ENCODE peak calls at places on chromosomes 16 and 17, in six cellular contexts. One of them, this sample, is unnamed.
A peak's percentile ranks its signal among the peaks of the same experiment; 100 is the strongest.

GRCh38 chr17:74663566-74663965 is 40.0 kb upstream of the CD300E start:
- DNase-seq in stimulated activated CD4-positive, alpha-beta T cell treated with anti-CD3 and anti-CD28 coated beads, Interleukin-1b, Interleukin-23, amount 100 ng/mL, for 1 hour: no peak
- DNase-seq in endothelial cell of umbilical vein: no peak
- DNase-seq in stimulated activated naive B cell treated with anti-CD40 and anti-IgM and Interleukin-4, amounts not matched to agents 10 μg/mL and 1 μg/mL and 100 μg/mL, for 72 hours: no peak
- DNase-seq in activated T-cell treated with anti-CD3 and anti-CD28 coated beads for 1 hour: no peak
- DNase-seq in GM04503: no peak
- DNase-seq in this sample: no peak

GRCh38 chr17:80861892-80862291 is 129.7 kb upstream of the CHMP6 start:
- DNase-seq in stimulated activated CD4-positive, alpha-beta T cell treated with anti-CD3 and anti-CD28 coated beads, Interleukin-1b, Interleukin-23, amount 100 ng/mL, for 1 hour: peak; percentile 21
- DNase-seq in endothelial cell of umbilical vein: no peak
- DNase-seq in stimulated activated naive B cell treated with anti-CD40 and anti-IgM and Interleukin-4, amounts not matched to agents 10 μg/mL and 1 μg/mL and 100 μg/mL, for 72 hours: no peak
- DNase-seq in activated T-cell treated with anti-CD3 and anti-CD28 coated beads for 1 hour: peak; percentile 45
- DNase-seq in GM04503: no peak
- DNase-seq in this sample: peak; percentile 28

GRCh38 chr17:27529230-27529796 is 73.1 kb downstream of the KSR1 start:
- DNase-seq in stimulated activated CD4-positive, alpha-beta T cell treated with anti-CD3 and anti-CD28 coated beads, Interleukin-1b, Interleukin-23, amount 100 ng/mL, for 1 hour: no peak
- DNase-seq in endothelial cell of umbilical vein: peak; percentile 33
- DNase-seq in stimulated activated naive B cell treated with anti-CD40 and anti-IgM and Interleukin-4, amounts not matched to agents 10 μg/mL and 1 μg/mL and 100 μg/mL, for 72 hours: no peak
- DNase-seq in activated T-cell treated with anti-CD3 and anti-CD28 coated beads for 1 hour: no peak
- DNase-seq in GM04503: no peak
- DNase-seq in this sample: peak; percentile 75

GRCh38 chr17:18246880-18247612 is 11.5 kb downstream of the FLII start:
- DNase-seq in stimulated activated CD4-positive, alpha-beta T cell treated with anti-CD3 and anti-CD28 coated beads, Interleukin-1b, Interleukin-23, amount 100 ng/mL, for 1 hour: no peak
- DNase-seq in endothelial cell of umbilical vein: peak; percentile 57
- DNase-seq in stimulated activated naive B cell treated with anti-CD40 and anti-IgM and Interleukin-4, amounts not matched to agents 10 μg/mL and 1 μg/mL and 100 μg/mL, for 72 hours: no peak
- DNase-seq in activated T-cell treated with anti-CD3 and anti-CD28 coated beads for 1 hour: no peak
- DNase-seq in GM04503: no peak
- DNase-seq in this sample: peak; percentile 93

GRCh38 chr16:77282345-77282744 is 83.1 kb downstream of the SYCE1L start:
- DNase-seq in stimulated activated CD4-positive, alpha-beta T cell treated with anti-CD3 and anti-CD28 coated beads, Interleukin-1b, Interleukin-23, amount 100 ng/mL, for 1 hour: no peak
- DNase-seq in endothelial cell of umbilical vein: no peak
- DNase-seq in stimulated activated naive B cell treated with anti-CD40 and anti-IgM and Interleukin-4, amounts not matched to agents 10 μg/mL and 1 μg/mL and 100 μg/mL, for 72 hours: no peak
- DNase-seq in activated T-cell treated with anti-CD3 and anti-CD28 coated beads for 1 hour: no peak
- DNase-seq in GM04503: no peak
- DNase-seq in this sample: no peak

GRCh38 chr17:39573447-39574298 is 34.0 kb downstream of the NEUROD2 start:
- DNase-seq in stimulated activated CD4-positive, alpha-beta T cell treated with anti-CD3 and anti-CD28 coated beads, Interleukin-1b, Interleukin-23, amount 100 ng/mL, for 1 hour: no peak
- DNase-seq in endothelial cell of umbilical vein: peak; percentile 77
- DNase-seq in stimulated activated naive B cell treated with anti-CD40 and anti-IgM and Interleukin-4, amounts not matched to agents 10 μg/mL and 1 μg/mL and 100 μg/mL, for 72 hours: peak; percentile 10
- DNase-seq in activated T-cell treated with anti-CD3 and anti-CD28 coated beads for 1 hour: no peak
- DNase-seq in GM04503: peak; percentile 21
- DNase-seq in this sample: peak; percentile 73

GRCh38 chr16:27515874-27516353 is 33.8 kb downstream of the GTF3C1 start:
- DNase-seq in stimulated activated CD4-positive, alpha-beta T cell treated with anti-CD3 and anti-CD28 coated beads, Interleukin-1b, Interleukin-23, amount 100 ng/mL, for 1 hour: no peak
- DNase-seq in endothelial cell of umbilical vein: peak; percentile 17
- DNase-seq in stimulated activated naive B cell treated with anti-CD40 and anti-IgM and Interleukin-4, amounts not matched to agents 10 μg/mL and 1 μg/mL and 100 μg/mL, for 72 hours: peak; percentile 3
- DNase-seq in activated T-cell treated with anti-CD3 and anti-CD28 coated beads for 1 hour: peak; percentile 3
- DNase-seq in GM04503: no peak
- DNase-seq in this sample: no peak

GRCh38 chr16:61836804-61837398 is 199.3 kb downstream of the CDH8 start:
- DNase-seq in stimulated activated CD4-positive, alpha-beta T cell treated with anti-CD3 and anti-CD28 coated beads, Interleukin-1b, Interleukin-23, amount 100 ng/mL, for 1 hour: no peak
- DNase-seq in endothelial cell of umbilical vein: no peak
- DNase-seq in stimulated activated naive B cell treated with anti-CD40 and anti-IgM and Interleukin-4, amounts not matched to agents 10 μg/mL and 1 μg/mL and 100 μg/mL, for 72 hours: no peak
- DNase-seq in activated T-cell treated with anti-CD3 and anti-CD28 coated beads for 1 hour: no peak
- DNase-seq in GM04503: peak; percentile 11
- DNase-seq in this sample: no peak

GRCh38 chr17:79646721-79647455 is 36.0 kb upstream of the RBFOX3 start:
- DNase-seq in stimulated activated CD4-positive, alpha-beta T cell treated with anti-CD3 and anti-CD28 coated beads, Interleukin-1b, Interleukin-23, amount 100 ng/mL, for 1 hour: no peak
- DNase-seq in endothelial cell of umbilical vein: no peak
- DNase-seq in stimulated activated naive B cell treated with anti-CD40 and anti-IgM and Interleukin-4, amounts not matched to agents 10 μg/mL and 1 μg/mL and 100 μg/mL, for 72 hours: no peak
- DNase-seq in activated T-cell treated with anti-CD3 and anti-CD28 coated beads for 1 hour: no peak
- DNase-seq in GM04503: no peak
- DNase-seq in this sample: no peak